ENCODE peak calls at places on chromosomes 3 and 15, in nine cellular contexts. Z is naive thymus-derived CD4-positive, alpha-beta T cell; S is mammary epithelial cell; A is A549; M is breast epithelium; V is PC-9; X is GM23248; I is prostate gland; R is keratinocyte. H is an unnamed sample.
A peak's percentile ranks its signal among the peaks of the same experiment; 100 is the strongest.

GRCh38 chr3:123739754-123740153 is 144.4 kb downstream of the MYLK start:
- DNase-seq in I (no peak), Z (no peak), M (no peak), X (peak; percentile 89), S (peak; percentile 83), A (no peak), V (no peak), R (peak; percentile 55), H (no peak)

GRCh38 chr3:184388164-184388935 is 8.5 kb downstream of the CHRD start:
- DNase-seq in M (no peak), V (no peak), A (no peak), S (no peak), Z (no peak), I (no peak), X (no peak), R (no peak), H (no peak)

GRCh38 chr15:49303003-49303402 is 120.0 kb upstream of the FGF7 start:
- DNase-seq in V (no peak), Z (no peak), I (no peak), R (no peak), M (no peak), X (no peak), A (no peak), S (no peak), H (no peak)

GRCh38 chr15:34855397-34855796 is 60.0 kb upstream of the ACTC1 start:
- DNase-seq in S (peak; percentile 56), V (no peak), I (no peak), A (peak; percentile 38), M (no peak), Z (no peak), R (no peak), X (peak; percentile 73), H (no peak)

GRCh38 chr3:134494539-134494938 is 8.7 kb downstream of the CEP63 start:
- DNase-seq in Z (no peak), R (no peak), A (no peak), S (peak; percentile 74), I (no peak), X (no peak), M (no peak), V (no peak), H (no peak)

GRCh38 chr3:122985539-122985938 is 42.0 kb downstream of the SEMA5B start:
- DNase-seq in A (no peak), I (no peak), M (no peak), R (no peak), Z (no peak), X (no peak), V (no peak), S (no peak), H (no peak)

GRCh38 chr15:49331951-49332350 is 91.1 kb upstream of the FGF7 start:
- DNase-seq in V (no peak), R (no peak), I (no peak), A (no peak), X (peak; percentile 59), M (no peak), S (no peak), Z (no peak), H (no peak)

GRCh38 chr3:159458010-159458409 is 530.6 kb upstream of the IL12A start:
- DNase-seq in X (peak; percentile 91), I (no peak), R (peak; percentile 95), V (peak; percentile 96), M (no peak), S (peak; percentile 97), Z (no peak), A (peak; percentile 35), H (no peak)

GRCh38 chr15:29571728-29572454 is 250.4 kb downstream of the TJP1 start:
- DNase-seq in I (no peak), V (no peak), A (peak; percentile 19), Z (no peak), X (peak; percentile 3), M (no peak), S (no peak), R (no peak), H (no peak)

GRCh38 chr15:69074843-69075224 is 60.3 kb downstream of the NOX5 start:
- DNase-seq in M (no peak), I (peak; percentile 24), S (no peak), A (peak; percentile 27), V (no peak), Z (no peak), X (no peak), R (no peak), H (no peak)

GRCh38 chr3:145368748-145369147 is 792.2 kb downstream of the PLOD2 start:
- DNase-seq in R (no peak), S (no peak), V (no peak), A (no peak), Z (no peak), I (no peak), M (no peak), X (no peak), H (no peak)

GRCh38 chr3:9402410-9403228 is 5.2 kb downstream of the SETD5 start:
- DNase-seq in A (peak; percentile 42), S (no peak), R (no peak), Z (no peak), V (no peak), I (no peak), X (peak; percentile 52), M (no peak), H (no peak)

GRCh38 chr3:56115199-56115598 is 353.1 kb downstream of the ERC2 start:
- DNase-seq in R (no peak), M (no peak), S (no peak), Z (no peak), A (no peak), I (no peak), X (no peak), V (no peak), H (no peak)

GRCh38 chr3:25468866-25469319 is 40.8 kb downstream of the RARB start:
- DNase-seq in I (peak; percentile 28), A (no peak), S (no peak), Z (no peak), R (no peak), X (peak; percentile 61), V (no peak), M (peak; percentile 56), H (no peak)

GRCh38 chr3:39065197-39065596 is 13.4 kb downstream of the WDR48 start:
- DNase-seq in A (peak; percentile 51), R (no peak), V (no peak), M (no peak), X (peak; percentile 78), Z (no peak), S (peak; percentile 16), I (no peak), H (no peak)

GRCh38 chr3:72018339-72018984 is 233.5 kb upstream of the PROK2 start:
- DNase-seq in V (no peak), R (no peak), I (no peak), M (no peak), S (no peak), X (peak; percentile 59), Z (no peak), A (no peak), H (no peak)

GRCh38 chr3:16470590-16470989 is 42.9 kb downstream of the RFTN1 start:
- DNase-seq in R (no peak), V (no peak), S (no peak), Z (no peak), M (no peak), I (no peak), X (no peak), A (no peak), H (no peak)

GRCh38 chr3:16472593-16472992 is 40.9 kb downstream of the RFTN1 start:
- DNase-seq in I (no peak), V (no peak), A (no peak), X (no peak), S (no peak), R (no peak), M (no peak), Z (no peak), H (no peak)

GRCh38 chr3:16474920-16475319 is 38.6 kb downstream of the RFTN1 start:
- DNase-seq in Z (no peak), I (no peak), R (no peak), X (peak; percentile 45), V (no peak), S (no peak), A (no peak), M (no peak), H (no peak)

GRCh38 chr3:16474304-16474703 is 39.2 kb downstream of the RFTN1 start:
- DNase-seq in V (no peak), Z (no peak), A (no peak), R (no peak), X (peak; percentile 49), M (no peak), I (no peak), S (no peak), H (no peak)

GRCh38 chr3:16471897-16472296 is 41.6 kb downstream of the RFTN1 start:
- DNase-seq in M (no peak), X (no peak), Z (no peak), A (no peak), V (no peak), S (no peak), I (no peak), R (no peak), H (no peak)
- H3K9me3 ChIP-seq in M (peaks cover 11% of the 10 kb centered on the region), X (no peaks in the 10 kb centered on the region), Z (no peaks in the 10 kb centered on the region), A (peaks cover 11% of the 10 kb centered on the region), V (peaks cover 6% of the 10 kb centered on the region), S (no peaks in the 10 kb centered on the region), I (no peaks in the 10 kb centered on the region), R (no peaks in the 10 kb centered on the region), H (no peaks in the 10 kb centered on the region)

DNA sequence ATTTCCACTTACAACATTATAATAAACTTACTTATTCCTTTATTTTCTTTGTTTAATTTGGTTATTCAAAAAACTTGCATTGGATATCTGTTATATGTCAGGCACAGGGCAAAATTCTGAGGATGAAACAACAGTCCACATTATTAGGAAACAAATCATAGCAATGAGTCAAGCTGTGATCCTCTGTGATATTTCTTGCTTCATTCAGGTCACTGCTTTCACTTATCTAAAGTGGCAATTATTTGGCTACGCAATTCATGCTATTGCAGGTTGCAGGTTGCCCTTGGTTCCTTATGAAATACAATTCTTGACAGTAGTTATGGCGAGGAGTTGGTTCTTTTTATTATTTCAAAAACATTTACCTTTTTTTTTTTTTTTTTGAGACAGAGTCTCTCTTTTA is 66.4 kb upstream of the CNTN6 start:
- DNase-seq in V (no peak), A (no peak), Z (no peak), S (no peak), I (no peak), X (no peak), R (no peak), M (no peak), H (no peak)
- H3K9me3 ChIP-seq in V (no peaks in the 10 kb centered on the region), A (peaks cover 4% of the 10 kb centered on the region), Z (no peaks in the 10 kb centered on the region), S (peaks cover 7% of the 10 kb centered on the region), I (no peaks in the 10 kb centered on the region), X (no peaks in the 10 kb centered on the region), R (no peaks in the 10 kb centered on the region), M (no peaks in the 10 kb centered on the region), H (no peaks in the 10 kb centered on the region)

DNA sequence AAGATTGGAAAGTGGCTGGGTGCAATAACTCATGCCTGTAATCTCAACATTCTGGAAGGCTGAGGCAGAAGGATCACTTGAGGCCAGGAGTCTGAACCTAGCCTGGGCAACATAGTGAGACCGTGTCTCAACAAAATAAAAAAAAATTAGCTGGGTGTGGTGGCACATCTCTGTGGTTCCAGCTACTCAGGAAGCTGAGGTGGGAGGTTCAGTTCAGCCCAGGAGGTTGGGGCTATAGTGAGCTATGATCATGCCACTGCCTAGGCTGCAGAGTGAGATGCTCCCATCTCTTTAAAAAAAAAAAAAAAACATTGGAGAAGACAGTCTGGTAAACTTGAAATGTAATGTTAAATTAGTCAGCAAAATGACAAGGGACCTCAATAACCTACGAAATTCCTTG is 57.9 kb downstream of the STAG1 start:
- DNase-seq in X (no peak), A (no peak), V (no peak), R (no peak), Z (no peak), S (no peak), M (no peak), I (no peak), H (no peak)
- H3K9me3 ChIP-seq in X (no peaks in the 10 kb centered on the region), A (no peaks in the 10 kb centered on the region), V (peaks cover 11% of the 10 kb centered on the region), R (no peaks in the 10 kb centered on the region), Z (peaks cover 37% of the 10 kb centered on the region), S (no peaks in the 10 kb centered on the region), M (no peaks in the 10 kb centered on the region), I (no peaks in the 10 kb centered on the region), H (peaks cover 21% of the 10 kb centered on the region)

GRCh38 chr15:98830034-98830634 is 177.5 kb downstream of the PGPEP1L start:
- DNase-seq in I (no peak), S (no peak), A (peak; percentile 32), V (no peak), M (no peak), Z (no peak), X (no peak), R (no peak), H (no peak)
- H3K9me3 ChIP-seq in I (no peaks in the 10 kb centered on the region), S (peaks cover 41% of the 10 kb centered on the region), A (peaks cover 88% of the 10 kb centered on the region), V (peaks cover 67% of the 10 kb centered on the region), M (peaks cover 48% of the 10 kb centered on the region), Z (peaks cover 75% of the 10 kb centered on the region), X (no peaks in the 10 kb centered on the region), R (peaks cover 21% of the 10 kb centered on the region), H (peaks cover 15% of the 10 kb centered on the region)

H was measured in T-helper 17 cell.